ENCODE peak calls at places on chromosomes 16 and 17, in four cellular contexts. A is HL-60, S is fibroblast of lung, R is SJSA1. N is an unnamed sample.
A peak's percentile ranks its signal among the peaks of the same experiment; 100 is the strongest.

GRCh38 chr16:70694088-70694487 is 8.2 kb upstream of the MTSS2 start:
- DNase-seq in A (no peak), S (peak; percentile 74), R (peak; percentile 87), N (peak; percentile 55)

GRCh38 chr17:9313346-9313745 is 262.3 kb downstream of the STX8 start:
- DNase-seq in A (no peak), S (no peak), R (no peak), N (no peak)

GRCh38 chr16:63346000-63346399 is 1309.8 kb upstream of the CDH8 start:
- DNase-seq in A (no peak), S (no peak), R (no peak), N (no peak)

GRCh38 chr17:76544123-76544915 is 4.5 kb downstream of the PRCD start:
- DNase-seq in A (no peak), S (no peak), R (no peak), N (no peak)

GRCh38 chr16:27361987-27362386 is 40.0 kb upstream of the IL21R start:
- DNase-seq in A (no peak), S (no peak), R (no peak), N (no peak)

GRCh38 chr16:24428751-24429150 is 110.6 kb upstream of the RBBP6 start:
- DNase-seq in A (peak; percentile 3), S (no peak), R (no peak), N (no peak)

GRCh38 chr17:38415250-38416194 is 12.7 kb upstream of the ARHGAP23 start:
- DNase-seq in A (peak; percentile 94), S (peak; percentile 81), R (no peak), N (peak; percentile 26)

GRCh38 chr17:43900183-43900857 is 7.0 kb downstream of the MPP2 start:
- DNase-seq in A (peak; percentile 54), S (peak; percentile 68), R (peak; percentile 74), N (peak; percentile 29)

DNA sequence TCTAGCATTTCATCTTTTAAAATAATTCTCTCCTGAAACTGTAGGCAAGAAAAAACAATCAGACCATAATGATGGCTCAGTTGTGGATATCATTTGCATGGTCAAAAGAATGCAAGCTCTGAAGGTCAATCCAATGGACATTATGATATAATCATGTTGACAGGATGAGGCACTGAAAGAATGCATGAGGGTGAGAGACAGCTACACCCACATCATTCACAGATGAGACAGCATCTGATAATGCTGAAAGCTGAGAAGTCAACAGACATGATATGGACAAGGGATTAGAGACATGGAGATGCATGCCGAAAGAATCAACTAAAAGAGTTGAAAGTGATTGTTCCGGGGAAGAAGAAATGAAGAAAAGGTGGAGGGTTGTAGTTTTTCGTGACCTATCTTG is 346.4 kb upstream of the CDH5 start:
- DNase-seq in A (no peak), S (no peak), R (no peak), N (no peak)
- H3K4me3 ChIP-seq in A (no peak overlapping the region), S (no peak overlapping the region), R (no peak overlapping the region), N (no peak overlapping the region)

DNA sequence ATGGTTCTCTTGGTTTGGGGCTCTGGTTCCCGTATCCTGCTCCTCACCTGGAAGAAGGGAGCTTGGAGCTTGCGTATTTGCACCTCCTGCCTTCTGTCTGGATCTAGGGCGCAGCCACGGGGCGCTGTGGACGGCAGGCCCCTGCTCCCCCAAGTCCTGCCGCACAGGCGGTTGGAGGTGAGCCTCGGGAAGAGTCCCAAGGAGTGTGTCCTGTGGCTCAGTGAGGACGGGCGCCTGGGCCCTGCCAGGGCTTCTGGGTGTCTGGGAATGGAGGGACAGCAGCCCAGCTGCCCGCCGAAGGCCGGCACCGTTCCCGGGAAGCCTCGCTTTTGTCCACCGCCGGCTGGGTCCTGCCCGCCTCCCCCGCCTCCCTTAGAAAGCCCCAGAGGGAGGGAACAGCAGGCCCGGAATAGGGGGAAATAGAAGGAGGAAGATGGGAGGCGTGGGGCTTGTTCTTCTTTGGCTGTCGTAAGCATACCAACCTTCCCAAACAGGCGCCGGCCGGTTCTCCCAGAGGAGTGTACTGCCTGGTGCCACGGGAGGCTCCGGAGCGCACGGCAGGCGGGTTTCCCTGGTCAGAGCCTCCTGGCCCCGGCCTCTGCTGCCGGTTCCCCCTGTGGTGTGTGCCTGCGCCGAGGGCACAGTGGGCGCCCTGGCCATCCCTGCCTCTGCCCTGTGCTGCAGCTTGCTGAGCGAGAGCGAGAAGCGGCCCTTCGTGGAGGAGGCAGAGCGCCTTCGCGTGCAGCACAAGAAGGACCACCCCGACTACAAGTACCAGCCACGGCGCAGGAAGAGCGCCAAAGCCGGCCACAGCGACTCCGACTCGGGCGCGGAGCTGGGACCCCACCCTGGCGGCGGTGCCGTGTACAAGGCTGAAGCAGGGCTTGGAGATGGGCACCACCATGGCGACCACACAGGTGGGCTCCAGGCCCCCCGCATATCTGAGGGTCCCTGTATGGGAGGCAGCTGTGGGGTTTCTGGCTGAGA is 1.8 kb downstream of the SOX8 start:
- DNase-seq in A (no peak), S (no peak), R (peak; percentile 39), N (no peak)
- H3K4me3 ChIP-seq in A (no peak overlapping the region), S (no peak overlapping the region), R (peak overlapping the region; percentile 35), N (no peak overlapping the region)

DNA sequence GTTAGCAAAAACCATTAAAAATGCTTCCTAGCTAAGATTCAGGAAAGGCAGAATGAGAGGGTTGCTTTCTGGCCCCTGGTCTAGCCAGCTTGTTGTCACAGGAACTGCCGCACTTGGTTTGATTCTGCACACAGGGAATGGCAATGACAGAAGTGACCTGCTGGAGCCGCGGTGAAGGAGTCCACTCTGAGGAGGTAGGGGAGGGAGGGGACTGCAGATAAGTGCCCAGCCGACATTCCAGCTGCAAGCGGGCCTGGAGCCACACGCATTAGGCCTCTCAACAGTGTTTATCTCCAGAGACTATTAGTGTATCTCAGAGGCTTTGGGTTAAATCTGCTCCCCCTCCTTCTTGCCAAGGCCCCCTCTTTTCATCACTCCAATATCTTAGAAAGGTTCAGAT is 38.6 kb downstream of the CDRT15 start:
- DNase-seq in A (no peak), S (no peak), R (no peak), N (no peak)
- H3K4me3 ChIP-seq in A (no peak overlapping the region), S (no peak overlapping the region), R (no peak overlapping the region), N (no peak overlapping the region)

GRCh38 chr17:49218941-49219913 is 8.7 kb downstream of the ABI3 start:
- DNase-seq in A (no peak), S (no peak), R (no peak), N (no peak)
- H3K4me3 ChIP-seq in A (peak overlapping the region; percentile 16), S (no peak overlapping the region), R (no peak overlapping the region), N (no peak overlapping the region)

DNA sequence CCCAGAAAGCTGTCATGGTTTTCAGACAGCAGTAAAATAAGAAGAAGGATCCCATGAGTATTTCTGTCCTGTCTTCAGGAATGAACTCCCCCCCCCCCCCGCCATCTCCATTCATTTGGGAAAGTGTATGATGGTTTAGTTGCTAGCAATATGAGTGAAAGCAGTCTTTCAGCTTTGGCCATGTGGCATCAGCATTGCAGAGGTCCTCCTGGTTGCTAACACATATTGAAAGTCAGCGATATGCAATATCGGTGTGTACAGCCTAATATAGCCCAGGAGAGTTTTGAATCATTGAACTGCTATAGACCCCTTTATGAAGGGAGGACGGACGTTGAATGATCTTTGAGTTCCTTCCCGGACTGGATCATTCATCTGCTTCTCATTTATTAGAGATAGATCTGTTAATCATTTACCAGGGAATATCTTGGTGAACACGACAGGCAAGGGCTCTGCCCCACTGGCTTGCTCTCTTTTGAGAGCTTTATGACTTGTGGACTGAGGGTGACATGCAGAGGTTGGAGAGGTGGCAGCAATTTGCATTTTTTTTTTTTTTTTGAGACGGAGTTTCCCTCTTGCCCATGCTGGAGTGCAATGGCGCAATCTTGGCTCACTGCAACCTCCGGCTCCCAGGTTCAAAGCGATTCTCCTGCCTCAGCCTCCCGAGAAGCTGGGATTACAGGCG is 25.2 kb downstream of the DEF8 start:
- DNase-seq in A (no peak), S (no peak), R (no peak), N (no peak)
- H3K4me3 ChIP-seq in A (peak overlapping the region; percentile 71), S (peak overlapping the region; percentile 79), R (peak overlapping the region; percentile 99), N (peak overlapping the region; percentile 97)

GRCh38 chr17:47716381-47716780 is 16.7 kb upstream of the TBX21 start:
- DNase-seq in A (no peak), S (no peak), R (no peak), N (no peak)

GRCh38 chr17:47713980-47714689 is 18.9 kb upstream of the TBX21 start:
- DNase-seq in A (no peak), S (no peak), R (no peak), N (no peak)

GRCh38 chr17:47714773-47715396 is 18.2 kb upstream of the TBX21 start:
- DNase-seq in A (no peak), S (no peak), R (no peak), N (no peak)

GRCh38 chr17:47717261-47717697 is 15.8 kb upstream of the TBX21 start:
- DNase-seq in A (no peak), S (no peak), R (no peak), N (no peak)

DNA sequence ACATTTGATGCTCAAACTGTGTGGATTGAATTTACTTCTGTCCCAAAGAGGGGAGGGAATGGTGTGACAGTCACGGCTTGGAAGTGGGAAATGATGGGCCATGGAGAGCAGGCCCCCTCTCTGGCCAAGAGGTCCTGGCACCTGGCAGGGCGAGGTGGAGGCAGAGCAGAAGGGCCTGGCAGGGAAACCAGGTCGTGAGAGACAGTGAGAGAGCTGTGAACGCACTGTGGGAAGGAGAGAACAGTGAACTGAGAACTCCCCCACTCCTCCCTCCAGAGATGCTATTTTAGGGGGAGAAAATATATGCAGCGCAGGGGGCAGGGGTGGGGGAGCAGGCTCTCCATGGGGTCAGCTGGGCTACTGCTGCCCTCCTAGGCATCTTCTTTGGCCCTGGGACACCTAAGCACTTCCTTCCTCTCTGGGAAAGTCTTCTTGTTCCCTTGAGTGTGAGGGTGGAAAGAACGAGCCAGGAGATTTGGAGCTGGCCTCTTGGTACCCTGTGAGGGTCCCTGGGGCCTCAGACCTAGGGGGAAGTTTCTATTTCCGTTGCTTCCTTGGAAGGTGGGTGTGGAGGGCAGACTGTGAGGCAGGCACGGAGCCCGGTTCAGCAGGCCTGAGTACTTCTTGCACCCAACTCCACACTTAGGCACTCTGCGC is 17.2 kb upstream of the TBX21 start:
- DNase-seq in A (no peak), S (no peak), R (no peak), N (no peak)
- H3K4me3 ChIP-seq in A (no peak overlapping the region), S (no peak overlapping the region), R (no peak overlapping the region), N (no peak overlapping the region)

GRCh38 chr17:75110307-75110937 is 653 bp downstream of the ARMC7 start:
- DNase-seq in A (no peak), S (no peak), R (no peak), N (no peak)

GRCh38 chr17:75115545-75115944 is 5.8 kb downstream of the ARMC7 start:
- DNase-seq in A (no peak), S (no peak), R (no peak), N (no peak)

GRCh38 chr17:75111777-75112176 is 2.0 kb downstream of the ARMC7 start:
- DNase-seq in A (no peak), S (no peak), R (no peak), N (no peak)

GRCh38 chr17:75116681-75117080 is 6.9 kb downstream of the ARMC7 start:
- DNase-seq in A (no peak), S (peak; percentile 38), R (no peak), N (no peak)

DNA sequence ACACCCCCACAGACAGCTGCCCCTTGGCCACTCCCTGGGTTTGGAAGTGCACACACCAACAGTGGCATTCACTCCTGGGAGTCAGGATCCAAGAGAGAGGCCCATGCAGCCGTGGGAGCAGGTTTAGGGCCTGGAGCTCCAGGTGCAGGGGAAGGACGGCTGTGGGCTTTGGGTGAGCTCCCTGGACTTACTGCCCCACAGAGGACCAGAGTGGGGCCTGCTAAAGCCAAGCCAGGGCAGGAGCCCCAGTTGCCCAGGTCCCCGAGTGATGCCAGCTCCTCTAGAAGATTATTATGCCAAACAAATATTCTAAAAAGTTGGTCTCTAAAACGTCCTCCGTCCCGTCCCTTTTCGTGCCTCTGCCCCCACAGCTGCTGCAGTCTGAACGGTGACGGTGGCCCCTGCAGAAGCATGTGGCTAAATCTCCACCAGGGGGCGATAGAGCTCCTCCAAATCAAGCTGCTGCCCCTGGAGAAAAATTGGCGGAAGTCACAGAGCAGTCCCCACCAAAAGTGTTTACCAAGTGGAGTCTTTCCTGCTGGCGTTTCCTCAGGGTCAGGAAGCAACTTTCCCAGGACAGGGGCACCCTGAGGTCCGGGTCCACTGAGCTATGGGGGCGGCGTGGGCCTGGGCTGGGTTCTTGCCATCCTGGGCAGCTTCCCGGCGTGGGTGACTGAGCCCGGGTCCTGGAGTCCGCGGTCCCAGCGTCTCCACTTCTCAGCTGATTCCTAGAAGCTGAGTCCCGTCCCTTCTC is 4.2 kb downstream of the ARMC7 start:
- DNase-seq in A (peak; percentile 86), S (peak; percentile 94), R (peak; percentile 94), N (peak; percentile 82)
- H3K4me3 ChIP-seq in A (peak overlapping the region; percentile 43), S (peak overlapping the region; percentile 47), R (peak overlapping the region; percentile 37), N (peak overlapping the region; percentile 62)